ENCODE peak calls at places on chromosomes 1 and 21, in five cellular contexts. One of them, this sample, is unnamed. For H3K27me3, the result is how much of the 10 kb centered on the place peaks cover.

GRCh38 chr1:118963456-118964430 is 24.4 kb downstream of the TBX15 start:
- DNase-seq in CD8-positive, alpha-beta T cell: no peak
- DNase-seq in AG04450: no peak
- DNase-seq in heart left ventricle: no peak
- DNase-seq in ovary: no peak
- DNase-seq in this sample: no peak

GRCh38 chr1:92480813-92481597 is 5.7 kb downstream of the GFI1 start:
- DNase-seq in CD8-positive, alpha-beta T cell: no peak
- DNase-seq in ovary: no peak
- DNase-seq in heart left ventricle: no peak
- DNase-seq in AG04450: no peak
- DNase-seq in this sample: no peak

GRCh38 chr1:31783846-31784245 is 19.7 kb upstream of the ADGRB2 start:
- DNase-seq in ovary: peak
- DNase-seq in heart left ventricle: peak
- DNase-seq in CD8-positive, alpha-beta T cell: no peak
- DNase-seq in AG04450: no peak
- DNase-seq in this sample: no peak

GRCh38 chr1:154325583-154326545 is 539 bp downstream of the ATP8B2 start:
- DNase-seq in CD8-positive, alpha-beta T cell: peak
- DNase-seq in heart left ventricle: peak
- DNase-seq in AG04450: peak
- DNase-seq in ovary: peak
- DNase-seq in this sample: peak

GRCh38 chr1:52424238-52424637 is 19.8 kb downstream of the PRPF38A start:
- DNase-seq in heart left ventricle: no peak
- DNase-seq in CD8-positive, alpha-beta T cell: peak
- DNase-seq in AG04450: no peak
- DNase-seq in ovary: no peak
- DNase-seq in this sample: no peak

GRCh38 chr1:3138623-3139151 is 69.7 kb downstream of the PRDM16 start:
- DNase-seq in ovary: no peak
- DNase-seq in CD8-positive, alpha-beta T cell: no peak
- DNase-seq in heart left ventricle: no peak
- DNase-seq in AG04450: no peak
- DNase-seq in this sample: peak

GRCh38 chr1:150196411-150196810 is 39.5 kb downstream of the ANP32E start:
- DNase-seq in AG04450: no peak
- DNase-seq in ovary: no peak
- DNase-seq in CD8-positive, alpha-beta T cell: no peak
- DNase-seq in heart left ventricle: no peak
- DNase-seq in this sample: no peak

GRCh38 chr1:163337631-163338030 is 15.9 kb downstream of the NUF2 start:
- DNase-seq in CD8-positive, alpha-beta T cell: no peak
- DNase-seq in AG04450: peak
- DNase-seq in ovary: no peak
- DNase-seq in heart left ventricle: no peak
- DNase-seq in this sample: no peak

GRCh38 chr1:21241761-21242581 is 48.3 kb downstream of the ECE1 start:
- DNase-seq in AG04450: no peak
- DNase-seq in heart left ventricle: no peak
- DNase-seq in CD8-positive, alpha-beta T cell: no peak
- DNase-seq in ovary: no peak
- DNase-seq in this sample: no peak

GRCh38 chr1:241648159-241648558 is 3.9 kb upstream of the WDR64 start:
- DNase-seq in ovary: no peak
- DNase-seq in CD8-positive, alpha-beta T cell: no peak
- DNase-seq in AG04450: no peak
- DNase-seq in heart left ventricle: no peak
- DNase-seq in this sample: no peak

GRCh38 chr1:177183801-177184200 is 13.0 kb downstream of the BRINP2 start:
- DNase-seq in heart left ventricle: no peak
- DNase-seq in CD8-positive, alpha-beta T cell: no peak
- DNase-seq in AG04450: no peak
- DNase-seq in ovary: no peak
- DNase-seq in this sample: no peak

GRCh38 chr1:95685091-95685490 is 451.1 kb downstream of the RWDD3 start:
- DNase-seq in AG04450: no peak
- DNase-seq in heart left ventricle: no peak
- DNase-seq in CD8-positive, alpha-beta T cell: no peak
- DNase-seq in ovary: no peak
- DNase-seq in this sample: no peak

GRCh38 chr1:151399890-151400235 is 490 bp downstream of the PSMB4 start:
- DNase-seq in AG04450: no peak
- DNase-seq in heart left ventricle: peak
- DNase-seq in ovary: peak
- DNase-seq in CD8-positive, alpha-beta T cell: no peak
- DNase-seq in this sample: no peak

GRCh38 chr1:168227620-168228019 is 1.8 kb downstream of the SFT2D2 start:
- DNase-seq in heart left ventricle: no peak
- DNase-seq in ovary: no peak
- DNase-seq in CD8-positive, alpha-beta T cell: no peak
- DNase-seq in AG04450: no peak
- DNase-seq in this sample: no peak

GRCh38 chr1:62349470-62350233 is 30.4 kb upstream of the KANK4 start:
- DNase-seq in ovary: no peak
- DNase-seq in heart left ventricle: no peak
- DNase-seq in CD8-positive, alpha-beta T cell: no peak
- DNase-seq in AG04450: no peak
- DNase-seq in this sample: no peak

GRCh38 chr1:21362096-21362495 is 71.8 kb upstream of the ECE1 start:
- DNase-seq in heart left ventricle: no peak
- DNase-seq in CD8-positive, alpha-beta T cell: no peak
- DNase-seq in AG04450: no peak
- DNase-seq in ovary: no peak
- DNase-seq in this sample: no peak

GRCh38 chr1:21242846-21243245 is 47.4 kb downstream of the ECE1 start:
- DNase-seq in ovary: no peak
- DNase-seq in CD8-positive, alpha-beta T cell: no peak
- DNase-seq in AG04450: no peak
- DNase-seq in heart left ventricle: no peak
- DNase-seq in this sample: no peak

GRCh38 chr1:201108614-201109013 is 3.6 kb downstream of the CACNA1S start:
- DNase-seq in AG04450: no peak
- DNase-seq in CD8-positive, alpha-beta T cell: no peak
- DNase-seq in heart left ventricle: no peak
- DNase-seq in ovary: no peak
- DNase-seq in this sample: no peak

GRCh38 chr1:116119876-116120275 is 8.7 kb downstream of the MAB21L3 start:
- DNase-seq in ovary: no peak
- DNase-seq in CD8-positive, alpha-beta T cell: no peak
- DNase-seq in AG04450: no peak
- DNase-seq in heart left ventricle: no peak
- DNase-seq in this sample: no peak

GRCh38 chr1:77281491-77282186 is at the start of gene AK5:
- DNase-seq in CD8-positive, alpha-beta T cell: peak
- DNase-seq in ovary: no peak
- DNase-seq in AG04450: no peak
- DNase-seq in heart left ventricle: peak
- DNase-seq in this sample: peak

DNA sequence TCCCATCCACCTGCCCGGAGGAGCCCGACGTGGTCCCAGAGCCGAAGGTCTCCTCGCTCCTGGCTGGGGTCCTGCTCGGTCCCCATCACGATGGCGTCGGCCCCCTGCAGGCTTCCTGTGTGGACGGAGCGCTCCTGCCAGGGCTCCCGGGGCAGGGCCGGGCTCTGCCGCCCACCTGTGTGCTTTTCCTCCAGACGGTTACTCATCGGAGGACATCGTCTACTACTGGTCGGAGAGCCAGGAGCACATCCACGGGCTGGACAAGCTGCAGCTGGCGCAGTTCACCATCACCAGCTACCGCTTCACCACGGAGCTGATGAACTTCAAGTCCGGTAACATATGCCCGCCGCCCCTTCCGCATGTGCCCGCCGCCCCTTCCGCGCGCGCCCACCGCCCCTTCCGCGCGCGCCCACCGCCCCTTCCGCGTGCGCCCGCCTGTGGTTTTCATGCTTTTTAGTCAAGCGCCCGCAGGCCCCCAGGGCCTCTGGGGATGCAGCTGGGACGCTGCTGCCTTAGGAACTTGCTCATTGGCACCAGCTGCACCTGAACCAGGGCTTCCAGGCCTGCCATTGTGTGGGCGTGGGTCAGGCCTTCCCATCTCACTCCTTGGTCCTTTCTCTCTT is 8.9 kb downstream of the GABRD start:
- DNase-seq in CD8-positive, alpha-beta T cell: no peak
- DNase-seq in AG04450: no peak
- DNase-seq in ovary: no peak
- DNase-seq in heart left ventricle: no peak
- DNase-seq in this sample: no peak
- H3K27me3 ChIP-seq in CD8-positive, alpha-beta T cell: under half
- H3K27me3 ChIP-seq in AG04450: under half
- H3K27me3 ChIP-seq in ovary: under half
- H3K27me3 ChIP-seq in heart left ventricle: under half
- H3K27me3 ChIP-seq in this sample: under half

GRCh38 chr21:36260030-36260787 is 59.8 kb upstream of the MORC3 start:
- DNase-seq in AG04450: peak
- DNase-seq in heart left ventricle: no peak
- DNase-seq in CD8-positive, alpha-beta T cell: peak
- DNase-seq in ovary: peak
- DNase-seq in this sample: no peak

GRCh38 chr21:36263797-36264196 is 56.2 kb upstream of the MORC3 start:
- DNase-seq in CD8-positive, alpha-beta T cell: no peak
- DNase-seq in AG04450: no peak
- DNase-seq in ovary: no peak
- DNase-seq in heart left ventricle: no peak
- DNase-seq in this sample: no peak

GRCh38 chr21:36261459-36261858 is 58.5 kb upstream of the MORC3 start:
- DNase-seq in ovary: no peak
- DNase-seq in heart left ventricle: no peak
- DNase-seq in AG04450: no peak
- DNase-seq in CD8-positive, alpha-beta T cell: no peak
- DNase-seq in this sample: no peak

GRCh38 chr21:36257657-36258056 is 62.3 kb upstream of the MORC3 start:
- DNase-seq in heart left ventricle: no peak
- DNase-seq in AG04450: no peak
- DNase-seq in CD8-positive, alpha-beta T cell: no peak
- DNase-seq in ovary: no peak
- DNase-seq in this sample: no peak

GRCh38 chr21:36260802-36261201 is 59.2 kb upstream of the MORC3 start:
- DNase-seq in heart left ventricle: no peak
- DNase-seq in CD8-positive, alpha-beta T cell: no peak
- DNase-seq in ovary: no peak
- DNase-seq in AG04450: no peak
- DNase-seq in this sample: no peak
- H3K4me3 ChIP-seq in heart left ventricle: peak
- H3K4me3 ChIP-seq in CD8-positive, alpha-beta T cell: peak
- H3K4me3 ChIP-seq in ovary: no peak
- H3K4me3 ChIP-seq in AG04450: no peak
- H3K4me3 ChIP-seq in this sample: peak

DNA sequence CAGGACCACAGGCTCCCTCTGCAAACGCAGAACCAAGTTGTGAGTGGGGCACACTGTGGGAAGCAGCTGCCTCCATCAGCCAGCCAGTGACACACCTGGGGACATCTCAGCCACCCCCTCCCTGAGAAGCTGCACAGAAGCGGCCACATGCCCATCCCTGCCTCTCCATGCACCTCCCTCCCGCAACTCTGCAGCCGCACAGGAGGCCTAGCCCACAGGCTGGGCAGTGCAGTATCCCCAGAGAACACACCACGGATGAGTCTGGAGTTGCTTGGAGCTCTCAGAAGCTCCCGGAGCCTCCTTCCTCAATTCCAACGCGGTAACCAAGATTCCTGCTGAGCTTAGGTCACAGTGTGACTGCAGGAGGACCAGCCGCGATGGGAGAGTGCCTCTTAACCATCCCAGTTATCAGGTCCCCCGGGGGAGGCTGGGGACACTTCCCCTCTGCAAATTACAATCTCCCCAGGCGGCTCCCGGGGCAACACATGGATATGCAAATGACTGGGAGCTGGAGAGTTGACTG is 1.2 kb upstream of the WNT3A start:
- DNase-seq in heart left ventricle: no peak
- DNase-seq in CD8-positive, alpha-beta T cell: no peak
- DNase-seq in ovary: no peak
- DNase-seq in AG04450: no peak
- DNase-seq in this sample: no peak
- H3K27me3 ChIP-seq in heart left ventricle: half or more
- H3K27me3 ChIP-seq in CD8-positive, alpha-beta T cell: under half
- H3K27me3 ChIP-seq in ovary: under half
- H3K27me3 ChIP-seq in AG04450: half or more
- H3K27me3 ChIP-seq in this sample: under half

DNA sequence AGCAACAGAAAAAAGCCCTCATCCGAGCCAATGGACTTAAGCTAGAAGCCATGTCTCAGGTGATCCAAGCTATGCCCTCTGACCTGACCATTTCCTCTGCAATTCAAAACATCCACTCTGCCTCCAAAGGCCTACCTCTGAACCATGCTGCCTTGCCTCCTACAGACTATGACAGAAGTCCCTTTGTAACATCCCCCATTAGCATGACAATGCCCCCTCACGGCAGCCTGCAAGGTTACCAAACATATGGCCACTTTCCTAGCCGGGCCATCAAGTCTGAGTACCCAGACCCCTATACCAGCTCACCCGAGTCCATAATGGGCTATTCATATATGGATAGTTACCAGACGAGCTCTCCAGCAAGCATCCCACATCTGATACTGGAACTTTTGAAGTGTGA is 20.7 kb downstream of the NR5A2 start:
- DNase-seq in CD8-positive, alpha-beta T cell: no peak
- DNase-seq in ovary: no peak
- DNase-seq in AG04450: no peak
- DNase-seq in heart left ventricle: no peak
- DNase-seq in this sample: no peak
- H3K4me3 ChIP-seq in CD8-positive, alpha-beta T cell: no peak
- H3K4me3 ChIP-seq in ovary: no peak
- H3K4me3 ChIP-seq in AG04450: no peak
- H3K4me3 ChIP-seq in heart left ventricle: no peak
- H3K4me3 ChIP-seq in this sample: no peak

DNA sequence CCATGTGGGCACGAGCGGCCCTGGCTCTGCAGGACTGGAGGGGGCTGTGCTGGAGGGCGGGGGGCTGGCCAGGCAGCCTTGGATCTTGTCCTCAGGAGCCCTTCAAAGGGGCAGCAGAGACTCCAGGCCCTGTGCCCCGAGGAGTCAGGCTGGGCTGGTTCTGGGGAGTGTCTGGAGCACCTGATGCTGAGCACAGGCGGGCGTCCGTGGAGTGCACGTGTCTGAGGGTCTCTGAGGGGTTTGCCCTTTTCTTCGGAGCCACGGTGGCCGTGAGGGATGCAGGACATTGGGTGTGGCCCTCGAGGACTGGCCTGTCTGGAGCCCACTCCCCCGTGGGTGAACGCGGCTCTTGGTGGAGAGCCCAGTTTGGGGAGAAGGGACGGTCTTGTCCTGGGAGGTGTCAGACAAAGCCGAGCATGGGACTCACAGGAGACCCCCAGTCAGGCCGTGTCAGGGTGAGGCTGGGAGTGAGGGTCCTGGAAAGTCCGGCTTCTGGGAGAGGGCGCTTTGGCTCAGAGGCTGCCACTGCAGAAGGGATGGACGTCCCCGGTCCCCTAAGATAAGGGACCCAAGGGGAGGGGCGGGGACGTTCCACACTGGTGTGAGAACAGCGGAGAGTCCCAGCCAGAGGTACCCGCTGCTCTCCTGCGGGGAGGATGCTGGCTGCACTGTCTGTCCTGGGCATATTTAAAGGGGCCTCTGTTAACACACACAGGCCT is 60.8 kb downstream of the COL18A1 start:
- DNase-seq in heart left ventricle: peak
- DNase-seq in ovary: no peak
- DNase-seq in AG04450: no peak
- DNase-seq in CD8-positive, alpha-beta T cell: no peak
- DNase-seq in this sample: peak
- H3K27me3 ChIP-seq in heart left ventricle: under half
- H3K27me3 ChIP-seq in ovary: under half
- H3K27me3 ChIP-seq in AG04450: under half
- H3K27me3 ChIP-seq in CD8-positive, alpha-beta T cell: under half
- H3K27me3 ChIP-seq in this sample: under half

GRCh38 chr1:173863224-173864151 is 4.3 kb downstream of the GAS5 start:
- DNase-seq in AG04450: no peak
- DNase-seq in ovary: no peak
- DNase-seq in heart left ventricle: no peak
- DNase-seq in CD8-positive, alpha-beta T cell: no peak
- DNase-seq in this sample: no peak
- H3K4me3 ChIP-seq in AG04450: no peak
- H3K4me3 ChIP-seq in ovary: no peak
- H3K4me3 ChIP-seq in heart left ventricle: no peak
- H3K4me3 ChIP-seq in CD8-positive, alpha-beta T cell: no peak
- H3K4me3 ChIP-seq in this sample: no peak

This sample was measured in upper lobe of left lung.